ENCODE peak calls at places on chromosomes 12 and 14, in five cellular contexts. One of them, this sample, is unnamed.

GRCh38 chr12:46373303-46374182 is 970 bp upstream of the SLC38A2 start:
- DNase-seq in A549: no peak
- DNase-seq in H1: peak; percentile 83
- DNase-seq in HepG2: peak; percentile 72
- DNase-seq in K562: peak; percentile 64
- DNase-seq in this sample: peak; percentile 68

GRCh38 chr12:56189918-56190694 is 823 bp upstream of the SMARCC2 start:
- DNase-seq in A549: peak; percentile 94
- DNase-seq in H1: peak; percentile 100
- DNase-seq in HepG2: peak; percentile 83
- DNase-seq in K562: peak; percentile 96
- DNase-seq in this sample: peak; percentile 85

GRCh38 chr14:39440975-39441374 is 8.7 kb upstream of the FBXO33 start:
- DNase-seq in A549: no peak
- DNase-seq in H1: no peak
- DNase-seq in HepG2: no peak
- DNase-seq in K562: no peak
- DNase-seq in this sample: no peak

GRCh38 chr14:100416921-100417451 is 93.8 kb downstream of the SLC25A47 start:
- DNase-seq in A549: peak; percentile 57
- DNase-seq in H1: no peak
- DNase-seq in HepG2: no peak
- DNase-seq in K562: no peak
- DNase-seq in this sample: peak; percentile 83

GRCh38 chr12:6724409-6724797 is 557 bp downstream of the COPS7A start:
- DNase-seq in A549: peak; percentile 42
- DNase-seq in H1: no peak
- DNase-seq in HepG2: peak; percentile 20
- DNase-seq in K562: peak; percentile 56
- DNase-seq in this sample: peak; percentile 16

GRCh38 chr12:113464852-113465719 is 6.6 kb downstream of the LHX5 start:
- DNase-seq in A549: no peak
- DNase-seq in H1: peak; percentile 65
- DNase-seq in HepG2: no peak
- DNase-seq in K562: peak; percentile 28
- DNase-seq in this sample: no peak

GRCh38 chr14:24673534-24674203 is 39.7 kb upstream of the GZMB start:
- DNase-seq in A549: no peak
- DNase-seq in H1: no peak
- DNase-seq in HepG2: no peak
- DNase-seq in K562: no peak
- DNase-seq in this sample: no peak

GRCh38 chr12:90333939-90334338 is 621.0 kb downstream of the CCER1 start:
- DNase-seq in A549: peak; percentile 43
- DNase-seq in H1: no peak
- DNase-seq in HepG2: no peak
- DNase-seq in K562: no peak
- DNase-seq in this sample: peak; percentile 1

GRCh38 chr12:9951026-9951652 is 19.0 kb upstream of the CLEC2A start:
- DNase-seq in A549: no peak
- DNase-seq in H1: no peak
- DNase-seq in HepG2: no peak
- DNase-seq in K562: no peak
- DNase-seq in this sample: no peak

GRCh38 chr14:95895720-95896119 is 19.1 kb downstream of the TUNAR start:
- DNase-seq in A549: peak; percentile 48
- DNase-seq in H1: peak; percentile 77
- DNase-seq in HepG2: peak; percentile 18
- DNase-seq in K562: peak; percentile 20
- DNase-seq in this sample: no peak

GRCh38 chr14:65864549-65864948 is 452.0 kb downstream of the FUT8 start:
- DNase-seq in A549: no peak
- DNase-seq in H1: no peak
- DNase-seq in HepG2: no peak
- DNase-seq in K562: no peak
- DNase-seq in this sample: no peak

GRCh38 chr12:21751517-21751916 is 23.0 kb downstream of the KCNJ8 start:
- DNase-seq in A549: no peak
- DNase-seq in H1: no peak
- DNase-seq in HepG2: no peak
- DNase-seq in K562: peak; percentile 11
- DNase-seq in this sample: peak; percentile 74

GRCh38 chr12:110699591-110700445 is 10.9 kb upstream of the HVCN1 start:
- DNase-seq in A549: peak; percentile 35
- DNase-seq in H1: no peak
- DNase-seq in HepG2: peak; percentile 39
- DNase-seq in K562: peak; percentile 56
- DNase-seq in this sample: no peak

GRCh38 chr12:49420556-49420955 is 53.3 kb downstream of the SPATS2 start:
- DNase-seq in A549: no peak
- DNase-seq in H1: no peak
- DNase-seq in HepG2: no peak
- DNase-seq in K562: no peak
- DNase-seq in this sample: no peak

GRCh38 chr12:60535363-60535762 is 939.5 kb downstream of the SLC16A7 start:
- DNase-seq in A549: no peak
- DNase-seq in H1: no peak
- DNase-seq in HepG2: no peak
- DNase-seq in K562: no peak
- DNase-seq in this sample: peak; percentile 0

GRCh38 chr12:94621662-94622359 is 28.5 kb downstream of the TMCC3 start:
- DNase-seq in A549: no peak
- DNase-seq in H1: no peak
- DNase-seq in HepG2: no peak
- DNase-seq in K562: no peak
- DNase-seq in this sample: peak; percentile 47

GRCh38 chr12:24595652-24596235 is 353.2 kb downstream of the BCAT1 start:
- DNase-seq in A549: peak; percentile 9
- DNase-seq in H1: no peak
- DNase-seq in HepG2: peak; percentile 10
- DNase-seq in K562: peak; percentile 5
- DNase-seq in this sample: peak; percentile 23

GRCh38 chr14:56221392-56222128 is 103.3 kb downstream of the PELI2 start:
- DNase-seq in A549: no peak
- DNase-seq in H1: no peak
- DNase-seq in HepG2: no peak
- DNase-seq in K562: no peak
- DNase-seq in this sample: no peak

GRCh38 chr14:93085916-93086315 is 29.8 kb downstream of the ITPK1 start:
- DNase-seq in A549: peak; percentile 16
- DNase-seq in H1: no peak
- DNase-seq in HepG2: no peak
- DNase-seq in K562: no peak
- DNase-seq in this sample: no peak

GRCh38 chr14:52259452-52259851 is 8.0 kb upstream of the PTGDR start:
- DNase-seq in A549: no peak
- DNase-seq in H1: no peak
- DNase-seq in HepG2: no peak
- DNase-seq in K562: no peak
- DNase-seq in this sample: no peak

GRCh38 chr12:62259311-62259992 is 752 bp upstream of the USP15 start:
- DNase-seq in A549: peak; percentile 21
- DNase-seq in H1: no peak
- DNase-seq in HepG2: peak; percentile 37
- DNase-seq in K562: no peak
- DNase-seq in this sample: no peak

GRCh38 chr14:55398679-55399078 is 13.0 kb downstream of the ATG14 start:
- DNase-seq in A549: peak; percentile 56
- DNase-seq in H1: no peak
- DNase-seq in HepG2: no peak
- DNase-seq in K562: peak; percentile 52
- DNase-seq in this sample: peak; percentile 99

GRCh38 chr12:550473-551260 is 90.9 kb downstream of the B4GALNT3 start:
- DNase-seq in A549: no peak
- DNase-seq in H1: no peak
- DNase-seq in HepG2: no peak
- DNase-seq in K562: no peak
- DNase-seq in this sample: no peak

GRCh38 chr14:41257476-41257875 is 349.2 kb upstream of the LRFN5 start:
- DNase-seq in A549: no peak
- DNase-seq in H1: no peak
- DNase-seq in HepG2: no peak
- DNase-seq in K562: no peak
- DNase-seq in this sample: no peak

GRCh38 chr12:84718901-84719300 is 193.7 kb downstream of the SLC6A15 start:
- DNase-seq in A549: no peak
- DNase-seq in H1: no peak
- DNase-seq in HepG2: no peak
- DNase-seq in K562: no peak
- DNase-seq in this sample: no peak
- TF ChIP-seq MAFK in A549: no peak
- TF ChIP-seq MAFK in H1: no peak
- TF ChIP-seq MAFK in HepG2: no peak
- TF ChIP-seq MAFK in K562: no peak
- TF ChIP-seq MAFK in this sample: no peak

GRCh38 chr14:70811065-70811464 is 1.8 kb upstream of the MAP3K9 start:
- DNase-seq in A549: no peak
- DNase-seq in H1: no peak
- DNase-seq in HepG2: no peak
- DNase-seq in K562: no peak
- DNase-seq in this sample: peak; percentile 8

GRCh38 chr14:70808023-70808401 is 1.3 kb downstream of the MAP3K9 start:
- DNase-seq in A549: peak; percentile 71
- DNase-seq in H1: no peak
- DNase-seq in HepG2: peak; percentile 47
- DNase-seq in K562: no peak
- DNase-seq in this sample: no peak

GRCh38 chr14:70808402-70809237 is 693 bp downstream of the MAP3K9 start:
- DNase-seq in A549: peak; percentile 59
- DNase-seq in H1: peak; percentile 73
- DNase-seq in HepG2: no peak
- DNase-seq in K562: no peak
- DNase-seq in this sample: no peak

GRCh38 chr14:70810621-70811020 is 1.3 kb upstream of the MAP3K9 start:
- DNase-seq in A549: no peak
- DNase-seq in H1: no peak
- DNase-seq in HepG2: no peak
- DNase-seq in K562: no peak
- DNase-seq in this sample: no peak

DNA sequence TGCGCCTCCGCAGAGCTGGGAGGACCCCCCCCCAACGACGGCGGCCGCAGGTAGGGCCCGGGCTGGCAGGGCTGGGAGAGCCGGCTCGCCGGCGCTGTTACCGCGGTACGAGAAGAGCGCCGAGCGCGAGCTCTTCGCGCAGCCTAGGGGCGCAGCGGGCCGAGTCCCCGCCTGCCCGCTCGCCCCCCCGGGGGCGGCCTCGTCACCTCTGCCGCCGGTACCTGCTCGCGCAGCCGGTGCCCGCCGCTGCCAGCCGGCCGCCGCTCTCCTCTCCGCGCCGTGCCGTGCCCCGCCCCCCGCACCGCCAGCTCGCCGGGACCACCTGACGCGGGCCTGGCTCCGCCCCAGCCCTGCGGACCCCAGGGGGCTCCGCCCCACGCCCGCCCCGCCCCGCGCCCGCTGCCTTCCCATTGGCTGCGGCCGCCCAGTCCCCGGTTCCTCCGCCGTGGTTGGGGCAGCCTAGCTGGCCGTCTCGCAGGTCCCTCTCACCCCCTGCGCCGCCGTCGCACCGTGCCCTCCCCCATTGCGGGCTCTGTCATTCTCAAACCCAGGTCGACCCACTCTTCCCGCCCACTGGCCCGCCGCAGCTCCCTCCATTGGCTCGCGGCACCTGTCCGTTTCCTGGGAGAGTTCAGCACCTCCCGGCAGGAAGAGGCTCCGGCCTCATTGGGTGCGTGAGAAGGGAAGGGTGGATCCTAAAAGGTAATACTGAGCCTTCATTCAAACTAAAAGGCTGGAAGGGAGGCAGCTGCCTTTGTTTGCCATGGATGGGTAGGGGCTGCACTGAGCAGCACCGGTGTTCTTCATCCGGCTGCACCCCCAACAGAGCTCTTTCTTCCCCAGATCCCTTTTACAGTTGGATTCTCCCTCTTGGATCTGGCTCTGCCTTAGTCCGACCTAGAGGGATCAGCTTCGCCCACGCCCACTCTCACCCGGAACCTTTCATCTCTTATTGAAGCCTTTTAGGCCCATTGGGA is at the start of gene MAP3K9:
- DNase-seq in A549: peak; percentile 97
- DNase-seq in H1: peak; percentile 96
- DNase-seq in HepG2: peak; percentile 96
- DNase-seq in K562: peak; percentile 82
- DNase-seq in this sample: peak; percentile 26
- TF ChIP-seq MAFK in A549: no peak
- TF ChIP-seq MAFK in H1: no peak
- TF ChIP-seq MAFK in HepG2: no peak
- TF ChIP-seq MAFK in K562: no peak
- TF ChIP-seq MAFK in this sample: no peak

GRCh38 chr14:85263916-85264315 is 266.0 kb upstream of the FLRT2 start:
- DNase-seq in A549: no peak
- DNase-seq in H1: no peak
- DNase-seq in HepG2: no peak
- DNase-seq in K562: no peak
- DNase-seq in this sample: no peak
- TF ChIP-seq MAFK in A549: no peak
- TF ChIP-seq MAFK in H1: no peak
- TF ChIP-seq MAFK in HepG2: no peak
- TF ChIP-seq MAFK in K562: no peak
- TF ChIP-seq MAFK in this sample: no peak

GRCh38 chr12:122793685-122794106 is 19.3 kb downstream of the CCDC62 start:
- DNase-seq in A549: peak; percentile 73
- DNase-seq in H1: no peak
- DNase-seq in HepG2: peak; percentile 34
- DNase-seq in K562: peak; percentile 72
- DNase-seq in this sample: peak; percentile 69
- TF ChIP-seq MAFK in A549: peak; percentile 87
- TF ChIP-seq MAFK in H1: peak; percentile 38
- TF ChIP-seq MAFK in HepG2: peak; percentile 35
- TF ChIP-seq MAFK in K562: peak; percentile 68
- TF ChIP-seq MAFK in this sample: peak; percentile 72

GRCh38 chr12:120854804-120855203 is 49.4 kb downstream of the SPPL3 start:
- DNase-seq in A549: no peak
- DNase-seq in H1: no peak
- DNase-seq in HepG2: no peak
- DNase-seq in K562: no peak
- DNase-seq in this sample: no peak
- TF ChIP-seq MAFK in A549: no peak
- TF ChIP-seq MAFK in H1: no peak
- TF ChIP-seq MAFK in HepG2: no peak
- TF ChIP-seq MAFK in K562: no peak
- TF ChIP-seq MAFK in this sample: no peak

DNA sequence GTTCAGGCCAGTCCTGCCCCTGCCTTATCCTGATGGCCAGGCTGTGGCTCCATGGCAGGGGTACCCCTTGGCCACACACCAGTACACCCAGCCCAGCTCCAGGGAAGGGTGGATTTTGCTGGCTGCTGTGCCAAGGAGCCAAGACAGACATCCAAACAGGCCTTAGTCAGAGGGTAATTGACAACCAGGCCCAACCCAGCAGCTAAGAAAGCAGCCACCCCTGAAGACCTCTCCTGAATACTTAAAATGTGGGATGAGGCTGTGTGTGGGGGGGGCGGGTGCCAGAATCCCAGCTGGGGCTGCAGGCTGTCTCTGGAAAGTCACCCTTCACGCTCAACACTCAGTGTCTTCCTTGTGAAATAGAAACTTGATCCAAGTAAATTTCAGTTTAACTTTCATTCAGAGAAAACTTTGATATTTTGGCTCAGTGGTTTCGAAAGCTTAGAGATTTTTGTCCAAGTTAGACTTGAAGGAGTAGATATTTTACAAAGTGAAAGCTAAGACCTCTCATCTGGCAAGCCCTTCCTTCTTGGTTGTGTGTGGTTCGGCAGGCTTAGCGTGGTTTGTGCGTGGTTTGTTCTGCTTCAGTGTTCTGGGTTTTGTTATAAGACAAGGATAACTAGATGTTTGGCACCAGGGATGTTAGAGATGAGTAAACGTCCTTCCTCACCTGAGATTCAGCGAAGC is 5.1 kb downstream of the PAPLN start:
- DNase-seq in A549: no peak
- DNase-seq in H1: no peak
- DNase-seq in HepG2: no peak
- DNase-seq in K562: no peak
- DNase-seq in this sample: no peak
- TF ChIP-seq MAFK in A549: no peak
- TF ChIP-seq MAFK in H1: no peak
- TF ChIP-seq MAFK in HepG2: no peak
- TF ChIP-seq MAFK in K562: no peak
- TF ChIP-seq MAFK in this sample: no peak